ENCODE peak calls at places on chromosome 3, in six cellular contexts. One of them, this sample, is unnamed.
A peak's percentile ranks its signal among the peaks of the same experiment; 100 is the strongest.

GRCh38 chr3:52055537-52056351 is 627 bp downstream of the DUSP7 start:
- DNase-seq in AG10803: peak; percentile 55
- DNase-seq in iPS-NIHi11: peak; percentile 63
- DNase-seq in frontal cortex: no peak
- DNase-seq in psoas muscle: peak; percentile 79
- DNase-seq in activated T-cell treated with anti-CD3 and anti-CD28 coated beads, Interleukin-2, amount 50 U/mL, for 1 hour: peak; percentile 67
- DNase-seq in this sample: peak; percentile 21

GRCh38 chr3:129824926-129825541 is 68.5 kb downstream of the TMCC1 start:
- DNase-seq in AG10803: peak; percentile 58
- DNase-seq in iPS-NIHi11: peak; percentile 66
- DNase-seq in frontal cortex: no peak
- DNase-seq in psoas muscle: no peak
- DNase-seq in activated T-cell treated with anti-CD3 and anti-CD28 coated beads, Interleukin-2, amount 50 U/mL, for 1 hour: no peak
- DNase-seq in this sample: no peak

GRCh38 chr3:122942937-122943827 is 84.4 kb downstream of the SEMA5B start:
- DNase-seq in AG10803: peak; percentile 44
- DNase-seq in iPS-NIHi11: peak; percentile 98
- DNase-seq in frontal cortex: no peak
- DNase-seq in psoas muscle: peak; percentile 72
- DNase-seq in activated T-cell treated with anti-CD3 and anti-CD28 coated beads, Interleukin-2, amount 50 U/mL, for 1 hour: peak; percentile 29
- DNase-seq in this sample: peak; percentile 4

GRCh38 chr3:13300546-13301294 is 119.4 kb downstream of the NUP210 start:
- DNase-seq in AG10803: no peak
- DNase-seq in iPS-NIHi11: no peak
- DNase-seq in frontal cortex: no peak
- DNase-seq in psoas muscle: peak; percentile 14
- DNase-seq in activated T-cell treated with anti-CD3 and anti-CD28 coated beads, Interleukin-2, amount 50 U/mL, for 1 hour: no peak
- DNase-seq in this sample: no peak

GRCh38 chr3:46500631-46501377 is 3.0 kb downstream of the RTP3 start:
- DNase-seq in AG10803: peak; percentile 84
- DNase-seq in iPS-NIHi11: no peak
- DNase-seq in frontal cortex: no peak
- DNase-seq in psoas muscle: no peak
- DNase-seq in activated T-cell treated with anti-CD3 and anti-CD28 coated beads, Interleukin-2, amount 50 U/mL, for 1 hour: no peak
- DNase-seq in this sample: no peak

GRCh38 chr3:49841126-49841525 is 15.2 kb downstream of the TRAIP start:
- DNase-seq in AG10803: no peak
- DNase-seq in iPS-NIHi11: peak; percentile 57
- DNase-seq in frontal cortex: no peak
- DNase-seq in psoas muscle: no peak
- DNase-seq in activated T-cell treated with anti-CD3 and anti-CD28 coated beads, Interleukin-2, amount 50 U/mL, for 1 hour: no peak
- DNase-seq in this sample: no peak

GRCh38 chr3:141949972-141950371 is 73.5 kb downstream of the ATP1B3 start:
- DNase-seq in AG10803: no peak
- DNase-seq in iPS-NIHi11: no peak
- DNase-seq in frontal cortex: no peak
- DNase-seq in psoas muscle: no peak
- DNase-seq in activated T-cell treated with anti-CD3 and anti-CD28 coated beads, Interleukin-2, amount 50 U/mL, for 1 hour: no peak
- DNase-seq in this sample: no peak

GRCh38 chr3:101017048-101017447 is 23.8 kb upstream of the ABI3BP start:
- DNase-seq in AG10803: no peak
- DNase-seq in iPS-NIHi11: no peak
- DNase-seq in frontal cortex: no peak
- DNase-seq in psoas muscle: no peak
- DNase-seq in activated T-cell treated with anti-CD3 and anti-CD28 coated beads, Interleukin-2, amount 50 U/mL, for 1 hour: no peak
- DNase-seq in this sample: no peak

GRCh38 chr3:153252963-153253362 is 90.9 kb downstream of the RAP2B start:
- DNase-seq in AG10803: no peak
- DNase-seq in iPS-NIHi11: no peak
- DNase-seq in frontal cortex: no peak
- DNase-seq in psoas muscle: no peak
- DNase-seq in activated T-cell treated with anti-CD3 and anti-CD28 coated beads, Interleukin-2, amount 50 U/mL, for 1 hour: no peak
- DNase-seq in this sample: no peak

GRCh38 chr3:123120546-123120945 is 53.7 kb downstream of the PDIA5 start:
- DNase-seq in AG10803: no peak
- DNase-seq in iPS-NIHi11: no peak
- DNase-seq in frontal cortex: no peak
- DNase-seq in psoas muscle: no peak
- DNase-seq in activated T-cell treated with anti-CD3 and anti-CD28 coated beads, Interleukin-2, amount 50 U/mL, for 1 hour: no peak
- DNase-seq in this sample: no peak

GRCh38 chr3:16528581-16528993 is 15.1 kb upstream of the RFTN1 start:
- DNase-seq in AG10803: peak; percentile 24
- DNase-seq in iPS-NIHi11: no peak
- DNase-seq in frontal cortex: no peak
- DNase-seq in psoas muscle: peak; percentile 78
- DNase-seq in activated T-cell treated with anti-CD3 and anti-CD28 coated beads, Interleukin-2, amount 50 U/mL, for 1 hour: no peak
- DNase-seq in this sample: no peak

GRCh38 chr3:104521606-104522336 is 844.9 kb upstream of the ALCAM start:
- DNase-seq in AG10803: no peak
- DNase-seq in iPS-NIHi11: no peak
- DNase-seq in frontal cortex: no peak
- DNase-seq in psoas muscle: no peak
- DNase-seq in activated T-cell treated with anti-CD3 and anti-CD28 coated beads, Interleukin-2, amount 50 U/mL, for 1 hour: no peak
- DNase-seq in this sample: no peak

GRCh38 chr3:182983811-182984210 is 3.5 kb upstream of the DCUN1D1 start:
- DNase-seq in AG10803: no peak
- DNase-seq in iPS-NIHi11: no peak
- DNase-seq in frontal cortex: no peak
- DNase-seq in psoas muscle: no peak
- DNase-seq in activated T-cell treated with anti-CD3 and anti-CD28 coated beads, Interleukin-2, amount 50 U/mL, for 1 hour: no peak
- DNase-seq in this sample: no peak

GRCh38 chr3:30944124-30944523 is 49.7 kb upstream of the GADL1 start:
- DNase-seq in AG10803: no peak
- DNase-seq in iPS-NIHi11: no peak
- DNase-seq in frontal cortex: no peak
- DNase-seq in psoas muscle: no peak
- DNase-seq in activated T-cell treated with anti-CD3 and anti-CD28 coated beads, Interleukin-2, amount 50 U/mL, for 1 hour: no peak
- DNase-seq in this sample: no peak

GRCh38 chr3:166052440-166052839 is 215.2 kb upstream of the BCHE start:
- DNase-seq in AG10803: no peak
- DNase-seq in iPS-NIHi11: peak; percentile 23
- DNase-seq in frontal cortex: no peak
- DNase-seq in psoas muscle: no peak
- DNase-seq in activated T-cell treated with anti-CD3 and anti-CD28 coated beads, Interleukin-2, amount 50 U/mL, for 1 hour: no peak
- DNase-seq in this sample: no peak

GRCh38 chr3:54960736-54961135 is 32.9 kb upstream of the LRTM1 start:
- DNase-seq in AG10803: peak; percentile 63
- DNase-seq in iPS-NIHi11: no peak
- DNase-seq in frontal cortex: no peak
- DNase-seq in psoas muscle: no peak
- DNase-seq in activated T-cell treated with anti-CD3 and anti-CD28 coated beads, Interleukin-2, amount 50 U/mL, for 1 hour: no peak
- DNase-seq in this sample: no peak

GRCh38 chr3:143352850-143353550 is 233.4 kb downstream of the CHST2 start:
- DNase-seq in AG10803: no peak
- DNase-seq in iPS-NIHi11: no peak
- DNase-seq in frontal cortex: no peak
- DNase-seq in psoas muscle: no peak
- DNase-seq in activated T-cell treated with anti-CD3 and anti-CD28 coated beads, Interleukin-2, amount 50 U/mL, for 1 hour: no peak
- DNase-seq in this sample: no peak

GRCh38 chr3:172307143-172307560 is 141.1 kb downstream of the GHSR start:
- DNase-seq in AG10803: no peak
- DNase-seq in iPS-NIHi11: no peak
- DNase-seq in frontal cortex: no peak
- DNase-seq in psoas muscle: no peak
- DNase-seq in activated T-cell treated with anti-CD3 and anti-CD28 coated beads, Interleukin-2, amount 50 U/mL, for 1 hour: no peak
- DNase-seq in this sample: no peak